ENCODE peak calls at places on chromosomes 1 and 21, in nine cellular contexts. J is NCI-H1417 treated with DMSO at 0.1 percent for 48 hours; I is stimulated activated CD4-positive, alpha-beta T cell treated with anti-CD3 and anti-CD28 coated beads, Interleukin-12 subunit alpha, Interleukin-12 subunit beta, amount 100 ng/mL, for 4 hours; G is memory B cell; N is ELR; T is HFF-Myc; M is stimulated activated CD8-positive, alpha-beta memory T cell treated with anti-CD3 and anti-CD28 coated beads, Interleukin-4, amount 100 ng/mL, for 1 hour; Q is DMS153; H is activated T-cell treated with anti-CD3 and anti-CD28 coated beads for 1 hour. P is an unnamed sample.

GRCh38 chr1:236142358-236143103 is at the start of gene GPR137B:
- DNase-seq in J (no peak), I (peak; percentile 51), G (no peak), N (peak; percentile 71), T (no peak), M (peak; percentile 24), Q (no peak), H (peak; percentile 32), P (peak; percentile 81)

GRCh38 chr1:226548281-226549093 is at the start of gene STUM:
- DNase-seq in J (no peak), I (peak; percentile 19), G (no peak), N (peak; percentile 30), T (no peak), M (no peak), Q (peak; percentile 53), H (no peak), P (peak; percentile 73)

GRCh38 chr1:101105877-101106276 is 80.3 kb upstream of the DPH5 start:
- DNase-seq in J (no peak), I (no peak), G (no peak), N (no peak), T (no peak), M (no peak), Q (no peak), H (no peak), P (no peak)

GRCh38 chr1:244053831-244054230 is 2.7 kb downstream of the ZBTB18 start:
- DNase-seq in J (no peak), I (no peak), G (no peak), N (no peak), T (no peak), M (no peak), Q (no peak), H (no peak), P (no peak)

GRCh38 chr1:198531891-198532290 is 8.6 kb downstream of the ATP6V1G3 start:
- DNase-seq in J (no peak), I (no peak), G (no peak), N (no peak), T (no peak), M (no peak), Q (no peak), H (no peak), P (no peak)

GRCh38 chr1:156942176-156942575 is 21.7 kb downstream of the LRRC71 start:
- DNase-seq in J (no peak), I (no peak), G (no peak), N (no peak), T (no peak), M (no peak), Q (no peak), H (no peak), P (no peak)

GRCh38 chr1:214289574-214290272 is 8.8 kb downstream of the SMYD2 start:
- DNase-seq in J (no peak), I (no peak), G (no peak), N (no peak), T (no peak), M (no peak), Q (no peak), H (no peak), P (no peak)

GRCh38 chr1:14929547-14930223 is 223.9 kb upstream of the TMEM51 start:
- DNase-seq in J (no peak), I (no peak), G (no peak), N (peak; percentile 58), T (peak; percentile 58), M (no peak), Q (peak; percentile 84), H (no peak), P (no peak)

GRCh38 chr1:2194898-2195673 is 514 bp upstream of the FAAP20 start:
- DNase-seq in J (peak; percentile 30), I (peak; percentile 79), G (peak; percentile 84), N (peak; percentile 84), T (no peak), M (peak; percentile 81), Q (peak; percentile 87), H (peak; percentile 77), P (peak; percentile 81)

GRCh38 chr1:113912594-113913311 is 7.6 kb downstream of the DCLRE1B start:
- DNase-seq in J (no peak), I (no peak), G (no peak), N (no peak), T (no peak), M (no peak), Q (no peak), H (no peak), P (no peak)

GRCh38 chr1:10796029-10796944 is at the start of gene CASZ1:
- DNase-seq in J (peak; percentile 75), I (no peak), G (no peak), N (peak; percentile 86), T (peak; percentile 51), M (no peak), Q (peak; percentile 93), H (no peak), P (peak; percentile 92)

GRCh38 chr1:206470692-206471414 is 577 bp downstream of the IKBKE start:
- DNase-seq in J (no peak), I (no peak), G (no peak), N (peak; percentile 89), T (no peak), M (peak; percentile 24), Q (peak; percentile 35), H (no peak), P (peak; percentile 60)

GRCh38 chr1:2376931-2377672 is 14.3 kb downstream of the MORN1 start:
- DNase-seq in J (no peak), I (no peak), G (no peak), N (no peak), T (no peak), M (no peak), Q (no peak), H (no peak), P (no peak)

GRCh38 chr21:28213221-28213620 is 779.5 kb downstream of the LTN1 start:
- DNase-seq in J (no peak), I (no peak), G (no peak), N (no peak), T (no peak), M (no peak), Q (no peak), H (no peak), P (no peak)

GRCh38 chr1:224767031-224767430 is 150.9 kb downstream of the CNIH3 start:
- DNase-seq in J (no peak), I (no peak), G (no peak), N (no peak), T (no peak), M (no peak), Q (no peak), H (no peak), P (no peak)

GRCh38 chr1:221824025-221824424 is 82.1 kb upstream of the DUSP10 start:
- DNase-seq in J (no peak), I (no peak), G (no peak), N (peak; percentile 67), T (no peak), M (no peak), Q (no peak), H (no peak), P (no peak)

GRCh38 chr1:93177991-93178390 is 2.2 kb downstream of the TMED5 start:
- DNase-seq in J (no peak), I (no peak), G (no peak), N (peak; percentile 63), T (no peak), M (no peak), Q (no peak), H (no peak), P (peak; percentile 17)

GRCh38 chr1:61320575-61320974 is 238.2 kb downstream of the NFIA start:
- DNase-seq in J (no peak), I (no peak), G (no peak), N (no peak), T (no peak), M (no peak), Q (no peak), H (no peak), P (no peak)

GRCh38 chr1:193905288-193906085 is 719.1 kb upstream of the B3GALT2 start:
- DNase-seq in J (no peak), I (no peak), G (no peak), N (peak; percentile 48), T (no peak), M (no peak), Q (no peak), H (no peak), P (no peak)

GRCh38 chr1:229434641-229435051 is 752 bp upstream of the ACTA1 start:
- DNase-seq in J (no peak), I (no peak), G (no peak), N (no peak), T (no peak), M (no peak), Q (no peak), H (no peak), P (no peak)

GRCh38 chr1:89022167-89022959 is at the start of gene GBP3:
- DNase-seq in J (no peak), I (no peak), G (peak; percentile 6), N (peak; percentile 81), T (peak; percentile 30), M (no peak), Q (peak; percentile 46), H (no peak), P (peak; percentile 70)

GRCh38 chr1:71307451-71307850 is 226.6 kb upstream of the ZRANB2 start:
- DNase-seq in J (no peak), I (no peak), G (no peak), N (peak; percentile 23), T (peak; percentile 89), M (no peak), Q (no peak), H (no peak), P (no peak)

GRCh38 chr1:227788279-227789041 is 27.0 kb upstream of the PRSS38 start:
- DNase-seq in J (no peak), I (no peak), G (peak; percentile 62), N (peak; percentile 70), T (no peak), M (no peak), Q (peak; percentile 88), H (no peak), P (peak; percentile 80)

GRCh38 chr1:238954865-238955264 is 431.5 kb upstream of the CHRM3 start:
- DNase-seq in J (no peak), I (no peak), G (no peak), N (peak; percentile 79), T (no peak), M (no peak), Q (no peak), H (no peak), P (peak; percentile 8)

GRCh38 chr1:8428441-8428840 is 110.5 kb downstream of the SLC45A1 start:
- DNase-seq in J (no peak), I (no peak), G (no peak), N (no peak), T (no peak), M (no peak), Q (no peak), H (no peak), P (no peak)

GRCh38 chr1:108057536-108057935 is 92.6 kb upstream of the VAV3 start:
- DNase-seq in J (no peak), I (no peak), G (no peak), N (no peak), T (no peak), M (no peak), Q (peak; percentile 23), H (no peak), P (no peak)

GRCh38 chr1:116167625-116168276 is 56.6 kb downstream of the MAB21L3 start:
- DNase-seq in J (no peak), I (no peak), G (no peak), N (peak; percentile 9), T (no peak), M (no peak), Q (no peak), H (no peak), P (no peak)

GRCh38 chr1:24987875-24988559 is 57.9 kb upstream of the RUNX3 start:
- DNase-seq in J (no peak), I (no peak), G (peak; percentile 45), N (no peak), T (no peak), M (no peak), Q (no peak), H (no peak), P (no peak)

GRCh38 chr1:97505816-97506215 is 415.0 kb downstream of the DPYD start:
- DNase-seq in J (no peak), I (no peak), G (no peak), N (no peak), T (no peak), M (no peak), Q (no peak), H (no peak), P (no peak)

GRCh38 chr1:210597555-210598134 is 268.9 kb downstream of the HHAT start:
- DNase-seq in J (no peak), I (no peak), G (no peak), N (peak; percentile 94), T (peak; percentile 74), M (no peak), Q (peak; percentile 30), H (no peak), P (peak; percentile 63)

GRCh38 chr1:30749691-30750583 is 7.6 kb downstream of the LAPTM5 start:
- DNase-seq in J (no peak), I (peak; percentile 48), G (peak; percentile 79), N (no peak), T (no peak), M (peak; percentile 45), Q (peak; percentile 81), H (peak; percentile 46), P (no peak)

P was measured in RWPE1.